ENCODE peak calls at places on chromosomes 12 and 14, in five cellular contexts. One of them, this sample, is unnamed.
A peak's percentile ranks its signal among the peaks of the same experiment; 100 is the strongest.

GRCh38 chr12:83676896-83677295 is 990.2 kb downstream of the TMTC2 start:
- DNase-seq in neuronal stem cell: no peak
- DNase-seq in IMR-90: no peak
- DNase-seq in H9: no peak
- DNase-seq in H1: no peak
- DNase-seq in this sample: no peak

GRCh38 chr12:110698171-110698902 is 9.4 kb upstream of the HVCN1 start:
- DNase-seq in neuronal stem cell: peak; percentile 49
- DNase-seq in IMR-90: peak; percentile 59
- DNase-seq in H9: peak; percentile 94
- DNase-seq in H1: peak; percentile 78
- DNase-seq in this sample: peak; percentile 87

GRCh38 chr12:40211185-40211584 is 13.6 kb upstream of the LRRK2 start:
- DNase-seq in neuronal stem cell: no peak
- DNase-seq in IMR-90: no peak
- DNase-seq in H9: no peak
- DNase-seq in H1: no peak
- DNase-seq in this sample: no peak

GRCh38 chr12:114936148-114937099 is 252.4 kb upstream of the TBX3 start:
- DNase-seq in neuronal stem cell: no peak
- DNase-seq in IMR-90: peak; percentile 85
- DNase-seq in H9: no peak
- DNase-seq in H1: no peak
- DNase-seq in this sample: no peak

GRCh38 chr12:24111591-24111990 is 162.1 kb upstream of the SOX5 start:
- DNase-seq in neuronal stem cell: no peak
- DNase-seq in IMR-90: peak; percentile 68
- DNase-seq in H9: no peak
- DNase-seq in H1: no peak
- DNase-seq in this sample: peak; percentile 14

GRCh38 chr12:106747973-106748436 is 26.5 kb upstream of the RIC8B start:
- DNase-seq in neuronal stem cell: no peak
- DNase-seq in IMR-90: no peak
- DNase-seq in H9: no peak
- DNase-seq in H1: no peak
- DNase-seq in this sample: no peak

GRCh38 chr12:27644446-27644845 is 51.8 kb upstream of the REP15 start:
- DNase-seq in neuronal stem cell: no peak
- DNase-seq in IMR-90: peak; percentile 60
- DNase-seq in H9: no peak
- DNase-seq in H1: no peak
- DNase-seq in this sample: no peak

GRCh38 chr12:90611048-90611447 is 343.9 kb downstream of the CCER1 start:
- DNase-seq in neuronal stem cell: no peak
- DNase-seq in IMR-90: no peak
- DNase-seq in H9: no peak
- DNase-seq in H1: no peak
- DNase-seq in this sample: no peak

GRCh38 chr14:49972840-49973239 is 80.0 kb downstream of the ARF6 start:
- DNase-seq in neuronal stem cell: no peak
- DNase-seq in IMR-90: peak; percentile 92
- DNase-seq in H9: no peak
- DNase-seq in H1: no peak
- DNase-seq in this sample: peak; percentile 74

GRCh38 chr14:64654072-64654899 is 49.9 kb upstream of the PLEKHG3 start:
- DNase-seq in neuronal stem cell: no peak
- DNase-seq in IMR-90: peak; percentile 96
- DNase-seq in H9: no peak
- DNase-seq in H1: no peak
- DNase-seq in this sample: peak; percentile 59

GRCh38 chr14:24307575-24308341 is at the start of gene CIDEB:
- DNase-seq in neuronal stem cell: peak; percentile 53
- DNase-seq in IMR-90: peak; percentile 43
- DNase-seq in H9: peak; percentile 68
- DNase-seq in H1: peak; percentile 86
- DNase-seq in this sample: peak; percentile 54

GRCh38 chr12:777550-778047 is 25.2 kb downstream of the WNK1 start:
- DNase-seq in neuronal stem cell: no peak
- DNase-seq in IMR-90: no peak
- DNase-seq in H9: no peak
- DNase-seq in H1: no peak
- DNase-seq in this sample: no peak

GRCh38 chr12:42180990-42181611 is 36.4 kb upstream of the GXYLT1 start:
- DNase-seq in neuronal stem cell: no peak
- DNase-seq in IMR-90: peak; percentile 22
- DNase-seq in H9: no peak
- DNase-seq in H1: no peak
- DNase-seq in this sample: no peak

GRCh38 chr14:105475916-105476845 is 1.6 kb downstream of the CRIP2 start:
- DNase-seq in neuronal stem cell: no peak
- DNase-seq in IMR-90: peak; percentile 18
- DNase-seq in H9: peak; percentile 67
- DNase-seq in H1: no peak
- DNase-seq in this sample: no peak

GRCh38 chr12:11743748-11744147 is 94.3 kb downstream of the ETV6 start:
- DNase-seq in neuronal stem cell: no peak
- DNase-seq in IMR-90: no peak
- DNase-seq in H9: peak; percentile 63
- DNase-seq in H1: no peak
- DNase-seq in this sample: no peak

GRCh38 chr12:120865094-120865493 is 39.1 kb downstream of the SPPL3 start:
- DNase-seq in neuronal stem cell: no peak
- DNase-seq in IMR-90: no peak
- DNase-seq in H9: no peak
- DNase-seq in H1: no peak
- DNase-seq in this sample: no peak

GRCh38 chr12:12723681-12724420 is 6.7 kb downstream of the CDKN1B start:
- DNase-seq in neuronal stem cell: peak; percentile 41
- DNase-seq in IMR-90: peak; percentile 25
- DNase-seq in H9: peak; percentile 56
- DNase-seq in H1: peak; percentile 71
- DNase-seq in this sample: peak; percentile 72

GRCh38 chr12:84638811-84639368 is 273.7 kb downstream of the SLC6A15 start:
- DNase-seq in neuronal stem cell: no peak
- DNase-seq in IMR-90: peak; percentile 36
- DNase-seq in H9: no peak
- DNase-seq in H1: no peak
- DNase-seq in this sample: no peak

GRCh38 chr12:66409195-66409871 is 107.0 kb downstream of the HELB start:
- DNase-seq in neuronal stem cell: peak; percentile 21
- DNase-seq in IMR-90: peak; percentile 80
- DNase-seq in H9: peak; percentile 70
- DNase-seq in H1: peak; percentile 58
- DNase-seq in this sample: peak; percentile 30

GRCh38 chr14:95157195-95157986 is at the start of gene DICER1:
- DNase-seq in neuronal stem cell: peak; percentile 96
- DNase-seq in IMR-90: peak; percentile 89
- DNase-seq in H9: peak; percentile 95
- DNase-seq in H1: peak; percentile 98
- DNase-seq in this sample: peak; percentile 91
- H3K14ac ChIP-seq in neuronal stem cell: peak within 1 kb of the TSS; percentile 83
- H3K14ac ChIP-seq in IMR-90: peak within 1 kb of the TSS; percentile 94
- H3K14ac ChIP-seq in H9: peak within 1 kb of the TSS; percentile 97
- H3K14ac ChIP-seq in H1: no peak within 1 kb of the TSS
- H3K14ac ChIP-seq in this sample: peak within 1 kb of the TSS; percentile 87

DNA sequence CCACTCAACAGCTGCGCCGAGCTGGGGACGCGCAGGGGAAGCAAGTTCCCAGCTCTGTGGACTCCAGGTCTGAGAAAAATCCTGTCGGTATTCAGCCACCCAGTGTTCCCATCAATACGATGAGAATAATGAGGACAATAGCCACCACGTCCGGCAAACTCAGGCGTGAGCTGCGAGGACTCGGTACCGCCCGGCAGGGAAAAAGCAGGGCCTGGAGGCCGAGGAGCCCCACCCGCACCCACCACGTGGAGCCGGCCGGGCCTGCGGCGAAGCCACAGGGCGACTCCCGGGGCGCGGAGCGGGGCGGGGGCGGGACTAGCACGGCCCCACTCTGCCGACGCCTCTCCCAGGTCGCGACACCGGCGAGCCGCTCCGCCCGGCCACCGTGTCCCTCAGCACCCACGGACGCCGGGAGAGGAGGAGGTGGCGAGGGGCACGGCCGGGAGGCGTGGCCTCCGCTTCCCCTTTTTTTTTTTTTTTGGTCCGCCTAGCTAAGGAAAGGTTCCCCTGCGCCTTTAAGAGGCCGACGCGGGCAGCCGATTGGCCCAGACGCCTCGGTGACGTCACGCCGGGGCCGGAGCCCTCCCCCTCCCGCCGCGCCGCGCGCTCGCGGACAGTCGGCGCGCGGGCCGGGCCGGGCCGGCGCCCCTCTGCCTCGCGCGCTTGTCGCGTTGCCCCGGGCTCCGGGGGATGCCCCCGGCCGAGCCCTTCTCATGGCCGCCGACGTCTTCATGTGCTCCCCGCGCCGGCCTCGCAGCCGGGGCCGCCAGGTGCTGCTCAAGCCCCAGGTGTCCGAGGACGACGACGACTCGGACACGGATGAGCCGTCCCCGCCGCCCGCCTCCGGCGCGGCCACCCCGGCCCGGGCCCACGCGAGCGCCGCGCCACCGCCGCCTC is at the start of gene MLXIP:
- DNase-seq in neuronal stem cell: peak; percentile 84
- DNase-seq in IMR-90: peak; percentile 89
- DNase-seq in H9: peak; percentile 93
- DNase-seq in H1: peak; percentile 95
- DNase-seq in this sample: peak; percentile 94
- H3K14ac ChIP-seq in neuronal stem cell: peak within 1 kb of the TSS; percentile 60
- H3K14ac ChIP-seq in IMR-90: peak within 1 kb of the TSS; percentile 79
- H3K14ac ChIP-seq in H9: peak within 1 kb of the TSS; percentile 54
- H3K14ac ChIP-seq in H1: no peak within 1 kb of the TSS
- H3K14ac ChIP-seq in this sample: peak within 1 kb of the TSS; percentile 78

GRCh38 chr12:6342140-6342889 is 439 bp upstream of the TNFRSF1A start:
- DNase-seq in neuronal stem cell: no peak
- DNase-seq in IMR-90: no peak
- DNase-seq in H9: no peak
- DNase-seq in H1: no peak
- DNase-seq in this sample: no peak

GRCh38 chr12:6338955-6339761 is 2.7 kb downstream of the TNFRSF1A start:
- DNase-seq in neuronal stem cell: no peak
- DNase-seq in IMR-90: no peak
- DNase-seq in H9: no peak
- DNase-seq in H1: no peak
- DNase-seq in this sample: no peak

GRCh38 chr12:6343518-6343917 is 1.6 kb upstream of the TNFRSF1A start:
- DNase-seq in neuronal stem cell: no peak
- DNase-seq in IMR-90: no peak
- DNase-seq in H9: no peak
- DNase-seq in H1: no peak
- DNase-seq in this sample: no peak

GRCh38 chr12:6341439-6342139 is at the start of gene TNFRSF1A:
- DNase-seq in neuronal stem cell: no peak
- DNase-seq in IMR-90: peak; percentile 85
- DNase-seq in H9: peak; percentile 82
- DNase-seq in H1: no peak
- DNase-seq in this sample: peak; percentile 59

DNA sequence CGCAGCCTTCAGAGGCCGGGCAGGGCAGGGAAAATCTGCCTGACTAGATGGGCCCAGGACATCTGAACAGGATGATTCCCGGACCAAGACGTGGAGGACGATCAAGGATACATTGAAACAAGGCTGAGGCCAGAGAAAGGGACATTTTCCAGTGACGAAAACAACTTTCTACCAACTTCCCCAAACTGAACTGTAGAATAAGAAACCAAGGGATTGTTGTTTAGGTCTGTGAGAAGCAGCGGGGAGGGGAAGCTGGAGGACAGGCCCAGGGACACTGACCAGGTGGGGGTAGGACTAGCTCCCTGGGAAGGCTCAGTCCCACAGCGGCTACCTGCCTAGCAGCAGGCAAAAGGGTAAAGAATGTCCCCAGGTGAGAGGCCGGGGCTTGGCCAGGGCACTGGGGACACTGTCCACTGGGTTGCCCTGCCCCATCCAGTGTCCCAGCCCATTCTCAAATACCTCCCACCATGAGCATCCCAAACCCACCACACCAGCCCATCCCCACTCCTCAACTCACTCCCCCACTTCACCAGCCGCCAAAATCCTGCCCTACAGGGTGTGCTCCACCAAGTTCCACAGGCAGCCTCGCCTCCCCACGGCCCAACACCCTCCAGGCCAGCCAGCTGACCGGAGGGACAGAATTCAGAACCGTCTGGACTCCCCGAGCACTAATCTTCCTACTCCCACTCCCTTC is 984 bp downstream of the TNFRSF1A start:
- DNase-seq in neuronal stem cell: no peak
- DNase-seq in IMR-90: no peak
- DNase-seq in H9: no peak
- DNase-seq in H1: no peak
- DNase-seq in this sample: peak; percentile 40
- H3K14ac ChIP-seq in neuronal stem cell: peak overlapping the region; percentile 31
- H3K14ac ChIP-seq in IMR-90: peak overlapping the region; percentile 97
- H3K14ac ChIP-seq in H9: no peak overlapping the region
- H3K14ac ChIP-seq in H1: no peak overlapping the region
- H3K14ac ChIP-seq in this sample: peak overlapping the region; percentile 96

GRCh38 chr14:23040100-23040499 is 1.9 kb upstream of the PSMB11 start:
- DNase-seq in neuronal stem cell: no peak
- DNase-seq in IMR-90: no peak
- DNase-seq in H9: no peak
- DNase-seq in H1: no peak
- DNase-seq in this sample: no peak

GRCh38 chr14:23033801-23034497 is 751 bp downstream of the PSMB5 start:
- DNase-seq in neuronal stem cell: no peak
- DNase-seq in IMR-90: no peak
- DNase-seq in H9: no peak
- DNase-seq in H1: no peak
- DNase-seq in this sample: no peak

GRCh38 chr14:23030936-23031335 is 3.8 kb downstream of the PSMB5 start:
- DNase-seq in neuronal stem cell: no peak
- DNase-seq in IMR-90: peak; percentile 40
- DNase-seq in H9: no peak
- DNase-seq in H1: no peak
- DNase-seq in this sample: no peak

GRCh38 chr14:23035303-23036164 is 834 bp upstream of the PSMB5 start:
- DNase-seq in neuronal stem cell: no peak
- DNase-seq in IMR-90: no peak
- DNase-seq in H9: no peak
- DNase-seq in H1: no peak
- DNase-seq in this sample: no peak

DNA sequence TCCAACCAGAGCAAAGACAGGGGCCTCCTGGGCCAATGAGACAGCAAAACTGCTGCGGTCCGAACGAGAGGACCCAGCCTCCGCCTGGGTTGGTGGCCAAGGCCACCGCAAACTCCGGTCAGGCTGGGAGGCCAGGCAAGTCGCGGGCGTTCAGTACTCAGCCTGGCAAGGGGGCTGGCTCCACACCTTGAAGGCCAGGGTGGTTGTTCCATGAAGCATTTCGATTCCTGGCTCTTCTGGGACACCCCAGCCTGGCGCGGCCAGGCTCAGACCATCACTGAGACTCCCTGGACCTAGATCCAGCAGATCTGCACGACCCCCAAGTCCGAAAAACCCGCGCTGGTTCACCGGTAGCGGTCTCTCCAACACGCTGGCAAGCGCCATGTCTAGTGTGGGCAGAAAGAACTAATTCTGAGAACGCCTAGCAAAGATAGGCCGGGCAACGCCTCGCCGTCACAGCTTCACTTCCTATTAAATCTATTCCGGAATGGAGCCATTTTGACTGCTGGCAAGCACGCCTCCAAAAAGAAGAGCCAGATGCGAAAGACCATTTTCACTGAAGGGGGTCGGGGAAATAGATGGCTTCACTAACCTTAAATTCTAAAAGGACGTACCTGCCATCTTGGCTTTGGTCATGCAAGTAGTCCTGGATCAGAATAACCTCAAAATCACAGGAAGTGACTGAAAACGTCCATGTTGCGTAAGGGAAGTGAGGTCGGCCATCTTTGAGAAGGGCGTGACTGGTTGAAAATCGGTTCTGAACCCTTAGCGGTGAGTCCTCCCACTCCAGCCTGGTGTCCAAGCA is at the start of gene PSMB5:
- DNase-seq in neuronal stem cell: peak; percentile 88
- DNase-seq in IMR-90: peak; percentile 96
- DNase-seq in H9: peak; percentile 95
- DNase-seq in H1: peak; percentile 80
- DNase-seq in this sample: peak; percentile 94
- H3K14ac ChIP-seq in neuronal stem cell: no peak within 1 kb of the TSS
- H3K14ac ChIP-seq in IMR-90: peak within 1 kb of the TSS; percentile 98
- H3K14ac ChIP-seq in H9: peak within 1 kb of the TSS; percentile 80
- H3K14ac ChIP-seq in H1: no peak within 1 kb of the TSS
- H3K14ac ChIP-seq in this sample: peak within 1 kb of the TSS; percentile 99

This sample was measured in trophoblast cell.